ENCODE peak calls at places on chromosomes 4 and X, in six cellular contexts. R, G, T, Z, W and X are unnamed samples.

GRCh38 chrX:68685722-68686683 is 38.5 kb downstream of the STARD8 start:
- DNase-seq in R (peak; percentile 67), G (no peak), T (peak; percentile 74), Z (peak; percentile 87), W (no peak), X (no peak)

GRCh38 chr4:87919951-87920350 is 55.6 kb upstream of the SPP1 start:
- DNase-seq in R (no peak), G (no peak), T (no peak), Z (peak; percentile 60), W (no peak), X (no peak)

GRCh38 chr4:37453361-37454262 is 209.1 kb downstream of the NWD2 start:
- DNase-seq in R (peak; percentile 73), G (peak; percentile 75), T (peak; percentile 74), Z (peak; percentile 32), W (peak; percentile 45), X (peak; percentile 66)

GRCh38 chr4:4672397-4672796 is 130.5 kb upstream of the STX18 start:
- DNase-seq in R (no peak), G (no peak), T (no peak), Z (no peak), W (no peak), X (no peak)

GRCh38 chrX:70504772-70505450 is 60.3 kb downstream of the DLG3 start:
- DNase-seq in R (no peak), G (no peak), T (no peak), Z (no peak), W (peak; percentile 2), X (no peak)

GRCh38 chr4:176439611-176440010 is 119.8 kb downstream of the SPCS3 start:
- DNase-seq in R (no peak), G (no peak), T (no peak), Z (no peak), W (no peak), X (no peak)

GRCh38 chr4:8081621-8082516 is 76.7 kb downstream of the ABLIM2 start:
- DNase-seq in R (no peak), G (no peak), T (peak; percentile 49), Z (no peak), W (no peak), X (no peak)

GRCh38 chrX:101657495-101657894 is 2.2 kb downstream of the ARMCX2 start:
- DNase-seq in R (no peak), G (no peak), T (no peak), Z (no peak), W (no peak), X (no peak)

GRCh38 chr4:9898596-9899345 is 117.3 kb downstream of the DRD5 start:
- DNase-seq in R (peak; percentile 57), G (peak; percentile 74), T (no peak), Z (peak; percentile 1), W (no peak), X (no peak)

GRCh38 chr4:4574792-4575191 is 32.9 kb upstream of the STX18 start:
- DNase-seq in R (peak; percentile 29), G (peak; percentile 76), T (peak; percentile 69), Z (no peak), W (peak; percentile 19), X (no peak)

GRCh38 chr4:75512336-75513211 is 1.6 kb downstream of the RCHY1 start:
- DNase-seq in R (no peak), G (no peak), T (no peak), Z (peak; percentile 83), W (no peak), X (no peak)

GRCh38 chr4:73853246-73853704 is at the start of gene PF4V1:
- DNase-seq in R (peak; percentile 21), G (peak; percentile 18), T (peak; percentile 60), Z (no peak), W (no peak), X (no peak)

GRCh38 chr4:18568600-18568999 is 547.0 kb upstream of the LCORL start:
- DNase-seq in R (no peak), G (no peak), T (no peak), Z (no peak), W (no peak), X (no peak)

GRCh38 chr4:142373610-142374009 is 472.5 kb downstream of the INPP4B start:
- DNase-seq in R (no peak), G (no peak), T (no peak), Z (no peak), W (no peak), X (no peak)

GRCh38 chr4:154292589-154292988 is 199.0 kb downstream of the DCHS2 start:
- DNase-seq in R (no peak), G (no peak), T (no peak), Z (no peak), W (no peak), X (no peak)

GRCh38 chr4:111991797-111992196 is 153.5 kb upstream of the FAM241A start:
- DNase-seq in R (no peak), G (no peak), T (no peak), Z (no peak), W (no peak), X (no peak)

GRCh38 chr4:21948347-21949072 is at the start of gene KCNIP4:
- DNase-seq in R (peak; percentile 77), G (peak; percentile 23), T (peak; percentile 63), Z (peak; percentile 17), W (no peak), X (peak; percentile 22)

GRCh38 chr4:48138936-48139335 is 4.9 kb upstream of the TXK start:
- DNase-seq in R (no peak), G (no peak), T (no peak), Z (no peak), W (no peak), X (no peak)

GRCh38 chr4:123250843-123251242 is 145.8 kb upstream of the SPRY1 start:
- DNase-seq in R (no peak), G (peak; percentile 26), T (peak; percentile 65), Z (no peak), W (no peak), X (no peak)

GRCh38 chr4:65437102-65437501 is 233.2 kb downstream of the EPHA5 start:
- DNase-seq in R (no peak), G (no peak), T (no peak), Z (no peak), W (no peak), X (no peak)

GRCh38 chrX:104806346-104806745 is 240.3 kb downstream of the IL1RAPL2 start:
- DNase-seq in R (no peak), G (no peak), T (no peak), Z (no peak), W (no peak), X (no peak)

GRCh38 chrX:4397471-4397870 is 684.0 kb upstream of the PRKX start:
- DNase-seq in R (no peak), G (no peak), T (no peak), Z (no peak), W (no peak), X (no peak)

GRCh38 chr4:36493240-36493639 is 211.8 kb downstream of the DTHD1 start:
- DNase-seq in R (no peak), G (no peak), T (no peak), Z (no peak), W (no peak), X (no peak)

GRCh38 chrX:151384807-151385206 is 12.2 kb upstream of the VMA21 start:
- DNase-seq in R (no peak), G (no peak), T (no peak), Z (no peak), W (no peak), X (peak; percentile 4)

GRCh38 chr4:152996101-152996500 is 60.0 kb downstream of the FHDC1 start:
- DNase-seq in R (no peak), G (no peak), T (no peak), Z (no peak), W (no peak), X (no peak)

GRCh38 chrX:115592997-115593734 is 32.2 kb downstream of the PLS3 start:
- DNase-seq in R (no peak), G (peak; percentile 52), T (no peak), Z (no peak), W (no peak), X (no peak)

GRCh38 chr4:102824398-102824797 is 3.0 kb downstream of the UBE2D3 start:
- DNase-seq in R (no peak), G (no peak), T (no peak), Z (no peak), W (no peak), X (no peak)

GRCh38 chr4:184417802-184418511 is 56.4 kb downstream of the IRF2 start:
- DNase-seq in R (no peak), G (no peak), T (no peak), Z (no peak), W (peak; percentile 11), X (no peak)

GRCh38 chr4:137116144-137116543 is 416.1 kb downstream of the PCDH18 start:
- DNase-seq in R (no peak), G (no peak), T (no peak), Z (no peak), W (no peak), X (no peak)

GRCh38 chr4:69095301-69095731 is 958 bp upstream of the UGT2B7 start:
- DNase-seq in R (no peak), G (no peak), T (no peak), Z (no peak), W (no peak), X (no peak)

GRCh38 chr4:58602701-58603359 is 1492.6 kb upstream of the IGFBP7 start:
- DNase-seq in R (no peak), G (no peak), T (no peak), Z (no peak), W (no peak), X (no peak)

GRCh38 chr4:19961092-19961491 is 290.6 kb upstream of the SLIT2 start:
- DNase-seq in R (no peak), G (no peak), T (no peak), Z (no peak), W (no peak), X (no peak)

GRCh38 chr4:26020083-26020668 is 106.2 kb downstream of the SMIM20 start:
- DNase-seq in R (no peak), G (no peak), T (no peak), Z (no peak), W (peak; percentile 15), X (no peak)

GRCh38 chr4:34046580-34046979 is 2197.7 kb downstream of the ARAP2 start:
- DNase-seq in R (no peak), G (no peak), T (no peak), Z (no peak), W (no peak), X (no peak)